ENCODE peak calls at places on chromosome 9, in six cellular contexts. G, P, E, N, F and U are unnamed samples.

GRCh38 chr9:22240619-22241018 is 206.0 kb upstream of the DMRTA1 start:
- DNase-seq in F (no peak), G (peak), E (no peak), P (peak), N (no peak), U (peak)

GRCh38 chr9:116646661-116647514 is 40.2 kb upstream of the TRIM32 start:
- DNase-seq in G (peak), P (peak), F (no peak), E (no peak), N (no peak), U (peak)

GRCh38 chr9:113990570-113990907 is 87.6 kb downstream of the AMBP start:
- DNase-seq in P (no peak), G (no peak), N (no peak), E (no peak), F (no peak), U (no peak)

GRCh38 chr9:7561527-7561926 is 238.1 kb downstream of the DMAC1 start:
- DNase-seq in P (no peak), E (no peak), F (no peak), N (peak), G (no peak), U (no peak)

GRCh38 chr9:3898371-3899218 is 372.8 kb upstream of the RFX3 start:
- DNase-seq in N (no peak), E (no peak), F (no peak), P (no peak), G (no peak), U (no peak)

GRCh38 chr9:91077624-91078023 is 276.0 kb downstream of the SYK start:
- DNase-seq in P (no peak), F (no peak), G (no peak), N (no peak), E (no peak), U (no peak)

GRCh38 chr9:8651830-8652229 is 852.3 kb upstream of the DMAC1 start:
- DNase-seq in F (no peak), E (no peak), G (no peak), P (no peak), N (no peak), U (no peak)

GRCh38 chr9:7085357-7085756 is 327.6 kb downstream of the KDM4C start:
- DNase-seq in N (no peak), F (no peak), P (no peak), E (no peak), G (no peak), U (no peak)

GRCh38 chr9:3490957-3491356 is 34.8 kb downstream of the RFX3 start:
- DNase-seq in F (no peak), G (no peak), E (no peak), N (no peak), P (no peak), U (no peak)

DNA sequence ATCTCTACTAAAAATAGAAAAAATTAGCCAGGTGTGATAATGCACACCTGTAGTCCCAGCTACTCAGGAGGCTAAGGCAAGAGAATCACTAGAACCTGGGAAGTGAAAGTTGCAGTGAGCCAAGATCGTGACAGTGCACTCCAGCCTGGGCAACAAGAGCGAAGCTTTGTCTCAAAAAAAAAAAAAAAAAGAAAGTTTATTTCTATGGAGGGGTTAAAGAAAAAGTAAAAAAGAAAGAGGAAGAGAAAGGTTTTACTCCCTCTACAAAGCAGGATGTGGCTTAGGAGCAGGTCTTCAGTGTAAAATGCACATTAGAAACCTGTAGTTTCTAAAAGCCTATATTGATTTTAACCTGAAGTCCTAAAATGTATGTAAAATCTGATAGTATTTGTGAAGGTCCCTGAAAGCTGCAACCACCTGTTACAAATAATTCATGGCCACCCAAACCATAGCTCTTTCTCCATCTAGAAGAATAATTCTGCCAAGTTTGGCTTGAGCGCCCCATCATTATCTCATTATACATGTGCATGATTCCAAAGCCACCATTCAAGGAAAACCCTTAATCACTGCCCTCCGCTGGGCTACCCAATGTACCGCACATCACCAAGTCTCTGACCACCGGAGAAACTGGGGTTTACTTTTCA is 3.4 kb downstream of the FNBP1 start:
- DNase-seq in G (peak), N (no peak), E (no peak), P (no peak), F (no peak), U (no peak)
- TF ChIP-seq CTCF in G (peak), N (peak), E (no peak), P (peak), F (peak), U (peak)

GRCh38 chr9:35071814-35072460 is 488 bp downstream of the VCP start:
- DNase-seq in F (peak), G (peak), N (peak), P (peak), E (peak), U (peak)
- TF ChIP-seq CTCF in F (peak), G (peak), N (peak), P (no peak), E (no peak), U (peak)

DNA sequence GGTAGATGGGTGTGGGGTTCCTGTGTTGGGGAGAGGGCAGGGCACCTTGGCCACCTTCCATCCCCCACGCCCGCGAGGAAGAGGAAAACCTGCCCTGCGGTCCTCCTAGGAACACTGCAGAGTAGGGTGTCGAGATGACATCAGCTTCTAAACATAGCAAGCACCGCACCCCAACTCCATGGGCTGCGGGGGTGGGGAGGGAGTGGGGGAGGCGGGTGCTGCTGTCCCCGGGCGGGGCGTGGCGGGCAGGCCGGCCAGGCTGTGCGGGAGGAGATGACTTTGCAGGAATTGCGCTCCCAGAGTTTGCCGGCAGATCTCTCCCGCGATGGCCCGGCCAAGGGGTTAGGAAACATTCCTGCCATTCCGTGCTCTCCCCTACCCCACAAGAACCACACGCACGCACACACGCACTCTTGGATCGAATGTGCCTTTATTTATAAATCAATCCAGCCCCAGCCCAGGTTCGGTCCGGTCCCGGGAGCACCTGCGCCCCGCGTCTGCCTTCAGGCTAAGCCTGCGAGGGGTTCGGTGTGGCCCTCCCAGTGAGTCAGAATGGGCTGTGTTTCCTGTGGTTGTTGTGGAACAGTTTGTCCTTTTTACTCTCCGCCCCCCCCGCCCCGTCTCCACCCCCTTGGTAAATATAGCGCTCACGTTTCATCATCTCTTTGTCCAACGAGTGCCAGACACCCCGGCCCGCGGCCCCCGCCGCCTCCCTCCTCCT is 5.2 kb upstream of the KLF9 start:
- DNase-seq in N (peak), F (peak), P (peak), E (peak), G (peak), U (peak)
- TF ChIP-seq CTCF in N (peak), F (no peak), P (no peak), E (no peak), G (no peak), U (peak)

DNA sequence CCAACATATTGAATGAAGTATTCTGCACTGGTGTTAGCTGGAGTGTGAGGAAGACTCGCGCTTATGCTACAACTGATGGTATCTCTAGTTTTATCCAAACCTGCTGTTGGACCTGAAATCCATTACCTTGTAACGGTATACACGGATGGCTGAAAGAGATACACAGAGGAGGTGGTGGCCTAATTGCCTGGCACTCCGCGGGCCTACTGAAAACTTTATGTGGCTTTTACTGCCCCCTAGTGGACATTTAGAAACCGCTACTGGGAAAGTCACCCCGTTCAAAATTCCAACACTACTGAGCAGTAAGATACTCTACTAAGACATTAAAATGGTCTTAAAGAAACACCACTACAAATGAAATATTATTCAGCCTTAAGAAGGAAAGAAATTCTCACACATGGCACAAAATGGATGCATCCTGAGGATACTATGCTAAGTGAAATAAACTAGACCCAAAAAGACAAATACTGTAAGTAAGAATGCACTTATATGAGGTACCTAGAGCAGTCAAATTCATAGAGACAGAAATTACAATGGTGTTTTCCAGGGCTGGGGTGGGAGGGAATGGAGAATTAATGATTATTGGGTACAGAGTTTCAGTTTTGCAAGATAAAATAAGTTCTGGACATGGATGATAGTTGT is 100.4 kb downstream of the TTLL11 start:
- DNase-seq in P (peak), N (peak), E (peak), G (peak), F (no peak), U (peak)
- TF ChIP-seq CTCF in P (peak), N (peak), E (no peak), G (peak), F (peak), U (peak)

DNA sequence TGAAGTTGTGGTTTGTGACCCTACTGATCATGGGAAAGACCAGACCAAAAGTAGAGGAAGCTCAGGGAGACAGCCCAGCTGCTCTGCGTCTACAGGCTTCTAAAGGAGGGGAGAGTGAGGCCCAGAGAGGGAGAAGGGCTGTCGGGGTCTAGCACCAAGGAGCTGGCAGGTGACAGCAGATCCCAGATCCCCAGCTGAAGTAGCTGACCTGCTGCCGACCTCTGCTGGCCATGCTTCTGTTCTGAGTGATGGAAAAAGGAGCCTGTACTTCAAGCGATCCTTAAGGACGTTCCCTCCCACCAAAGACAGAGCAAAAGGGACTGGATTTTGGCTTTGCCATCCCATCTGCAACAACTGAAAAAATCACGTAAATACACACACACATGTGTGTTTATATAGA is 22.7 kb upstream of the QSOX2 start:
- DNase-seq in N (no peak), P (no peak), G (peak), E (no peak), F (no peak), U (no peak)
- TF ChIP-seq CTCF in N (no peak), P (no peak), G (peak), E (no peak), F (no peak), U (no peak)

GRCh38 chr9:13100914-13101572 is 178.4 kb downstream of the MPDZ start:
- DNase-seq in G (no peak), E (no peak), P (no peak), N (no peak), F (no peak), U (no peak)
- TF ChIP-seq CTCF in G (no peak), E (no peak), P (no peak), N (no peak), F (no peak), U (no peak)